ENCODE peak calls at places on chromosomes 16 and 17, in five cellular contexts. H is EL; J is A549; N is activated naive CD8-positive, alpha-beta T cell treated with anti-CD3 and anti-CD28 coated beads for 36 hours; D is activated gamma-delta T cell. L is an unnamed sample.

GRCh38 chr17:38430822-38431221 is 2.6 kb downstream of the ARHGAP23 start:
- DNase-seq in H (no peak), J (no peak), N (no peak), D (no peak), L (no peak)

GRCh38 chr17:13851889-13852288 is 217.4 kb upstream of the COX10 start:
- DNase-seq in H (no peak), J (no peak), N (no peak), D (no peak), L (no peak)

GRCh38 chr17:67156269-67157199 is 88.5 kb downstream of the HELZ start:
- DNase-seq in H (peak), J (no peak), N (peak), D (no peak), L (no peak)

GRCh38 chr17:14197582-14197981 is 39.1 kb downstream of the CDRT15 start:
- DNase-seq in H (no peak), J (no peak), N (peak), D (peak), L (no peak)

GRCh38 chr16:19929062-19929511 is 44.4 kb upstream of the GPRC5B start:
- DNase-seq in H (no peak), J (no peak), N (no peak), D (no peak), L (no peak)

GRCh38 chr16:10065014-10065413 is 117.2 kb downstream of the GRIN2A start:
- DNase-seq in H (no peak), J (no peak), N (no peak), D (no peak), L (no peak)

GRCh38 chr16:3874242-3874641 is 6.3 kb downstream of the CREBBP start:
- DNase-seq in H (no peak), J (no peak), N (no peak), D (no peak), L (no peak)

GRCh38 chr17:82734987-82735866 is at the start of gene FN3K:
- DNase-seq in H (peak), J (peak), N (peak), D (peak), L (peak)

GRCh38 chr16:88460496-88461169 is 7.6 kb downstream of the ZFPM1 start:
- DNase-seq in H (no peak), J (no peak), N (no peak), D (no peak), L (no peak)

GRCh38 chr17:72351884-72352346 is 231.1 kb downstream of the SOX9 start:
- DNase-seq in H (no peak), J (no peak), N (no peak), D (no peak), L (no peak)

GRCh38 chr17:59561042-59561441 is 4.4 kb upstream of the DHX40 start:
- DNase-seq in H (peak), J (peak), N (no peak), D (no peak), L (peak)

GRCh38 chr16:11143741-11144035 is 112.3 kb downstream of the SOCS1 start:
- DNase-seq in H (no peak), J (no peak), N (no peak), D (no peak), L (no peak)

GRCh38 chr17:77804796-77805426 is 153.6 kb upstream of the TNRC6C start:
- DNase-seq in H (no peak), J (no peak), N (no peak), D (no peak), L (no peak)

GRCh38 chr17:48457080-48457836 is 27.2 kb upstream of the SKAP1 start:
- DNase-seq in H (peak), J (peak), N (peak), D (peak), L (peak)

GRCh38 chr16:87806608-87807546 is 41.1 kb upstream of the KLHDC4 start:
- DNase-seq in H (peak), J (peak), N (peak), D (no peak), L (peak)

GRCh38 chr16:86649875-86650274 is 71.5 kb downstream of the FOXL1 start:
- DNase-seq in H (no peak), J (no peak), N (no peak), D (no peak), L (no peak)

GRCh38 chr17:82957961-82958491 is 118.2 kb upstream of the ZNF750 start:
- DNase-seq in H (no peak), J (no peak), N (no peak), D (no peak), L (no peak)

GRCh38 chr17:39979021-39979660 is 1.5 kb upstream of the PSMD3 start:
- DNase-seq in H (peak), J (peak), N (no peak), D (no peak), L (no peak)

GRCh38 chr16:84704253-84704652 is 4.5 kb downstream of the USP10 start:
- DNase-seq in H (no peak), J (no peak), N (no peak), D (no peak), L (no peak)

GRCh38 chr17:57370051-57370581 is 113.8 kb downstream of the MSI2 start:
- DNase-seq in H (peak), J (peak), N (no peak), D (no peak), L (no peak)

GRCh38 chr17:79188048-79188447 is 113.4 kb downstream of the ENGASE start:
- DNase-seq in H (no peak), J (peak), N (peak), D (no peak), L (peak)

GRCh38 chr17:43314582-43314981 is 80.8 kb upstream of the RNU2-1 start:
- DNase-seq in H (no peak), J (no peak), N (no peak), D (no peak), L (peak)

GRCh38 chr17:9053406-9053805 is 32.1 kb downstream of the NTN1 start:
- DNase-seq in H (no peak), J (no peak), N (no peak), D (no peak), L (no peak)

GRCh38 chr17:1931759-1932579 is 93.2 kb downstream of the RTN4RL1 start:
- DNase-seq in H (no peak), J (no peak), N (no peak), D (no peak), L (no peak)

L was measured in GM13977.